ENCODE peak calls at places on chromosomes 7 and 10, in five cellular contexts. H, Y, Z, T and D are unnamed samples.

GRCh38 chr10:131429942-131430341 is 118.4 kb upstream of the TCERG1L start:
- DNase-seq in H (no peak), Y (no peak), Z (no peak), T (peak), D (no peak)

GRCh38 chr10:105644978-105645377 is 1003.9 kb downstream of the SORCS3 start:
- DNase-seq in H (no peak), Y (no peak), Z (no peak), T (no peak), D (no peak)

GRCh38 chr7:132272763-132273371 is 303.4 kb downstream of the PLXNA4 start:
- DNase-seq in H (no peak), Y (no peak), Z (no peak), T (no peak), D (no peak)

GRCh38 chr7:126727930-126728331 is 524.8 kb downstream of the GRM8 start:
- DNase-seq in H (no peak), Y (no peak), Z (peak), T (no peak), D (peak)

GRCh38 chr10:44383749-44384600 is 922 bp downstream of the CXCL12 start:
- DNase-seq in H (peak), Y (peak), Z (no peak), T (peak), D (no peak)

GRCh38 chr10:116743266-116744064 is 1.1 kb upstream of the HSPA12A start:
- DNase-seq in H (no peak), Y (no peak), Z (no peak), T (peak), D (peak)

GRCh38 chr7:66283003-66283920 is 78.1 kb downstream of the TPST1 start:
- DNase-seq in H (no peak), Y (no peak), Z (peak), T (no peak), D (peak)

GRCh38 chr10:57657164-57657765 is 610.4 kb downstream of the IPMK start:
- DNase-seq in H (peak), Y (peak), Z (peak), T (no peak), D (peak)

GRCh38 chr10:83301732-83302131 is 837.6 kb upstream of the GHITM start:
- DNase-seq in H (no peak), Y (no peak), Z (no peak), T (no peak), D (no peak)

GRCh38 chr10:77160679-77161078 is 476.9 kb downstream of the KCNMA1 start:
- DNase-seq in H (no peak), Y (no peak), Z (peak), T (no peak), D (peak)

GRCh38 chr7:155000795-155001194 is 2.1 kb downstream of the PAXIP1 start:
- DNase-seq in H (peak), Y (no peak), Z (no peak), T (no peak), D (no peak)

GRCh38 chr10:114905450-114905849 is 32.5 kb upstream of the TRUB1 start:
- DNase-seq in H (no peak), Y (no peak), Z (no peak), T (no peak), D (no peak)

GRCh38 chr7:43648725-43649406 is 66.0 kb downstream of the STK17A start:
- DNase-seq in H (no peak), Y (no peak), Z (peak), T (no peak), D (no peak)

GRCh38 chr7:31744294-31744874 is 57.4 kb downstream of the PPP1R17 start:
- DNase-seq in H (peak), Y (peak), Z (peak), T (peak), D (peak)

GRCh38 chr10:48309711-48310226 is 3.3 kb downstream of the MAPK8 start:
- DNase-seq in H (no peak), Y (no peak), Z (peak), T (no peak), D (peak)

GRCh38 chr7:106165328-106165727 is 53.2 kb upstream of the SYPL1 start:
- DNase-seq in H (no peak), Y (no peak), Z (no peak), T (no peak), D (no peak)

GRCh38 chr10:93947055-93947454 is 46.7 kb upstream of the PLCE1 start:
- DNase-seq in H (no peak), Y (peak), Z (no peak), T (no peak), D (peak)

GRCh38 chr7:1889556-1890181 is 219.6 kb downstream of the ELFN1 start:
- DNase-seq in H (no peak), Y (no peak), Z (no peak), T (no peak), D (peak)

GRCh38 chr7:48084727-48085432 is 4.2 kb upstream of the UPP1 start:
- DNase-seq in H (peak), Y (peak), Z (peak), T (peak), D (peak)

GRCh38 chr7:107187774-107188173 is 19.0 kb downstream of the HBP1 start:
- DNase-seq in H (no peak), Y (no peak), Z (no peak), T (no peak), D (no peak)

DNA sequence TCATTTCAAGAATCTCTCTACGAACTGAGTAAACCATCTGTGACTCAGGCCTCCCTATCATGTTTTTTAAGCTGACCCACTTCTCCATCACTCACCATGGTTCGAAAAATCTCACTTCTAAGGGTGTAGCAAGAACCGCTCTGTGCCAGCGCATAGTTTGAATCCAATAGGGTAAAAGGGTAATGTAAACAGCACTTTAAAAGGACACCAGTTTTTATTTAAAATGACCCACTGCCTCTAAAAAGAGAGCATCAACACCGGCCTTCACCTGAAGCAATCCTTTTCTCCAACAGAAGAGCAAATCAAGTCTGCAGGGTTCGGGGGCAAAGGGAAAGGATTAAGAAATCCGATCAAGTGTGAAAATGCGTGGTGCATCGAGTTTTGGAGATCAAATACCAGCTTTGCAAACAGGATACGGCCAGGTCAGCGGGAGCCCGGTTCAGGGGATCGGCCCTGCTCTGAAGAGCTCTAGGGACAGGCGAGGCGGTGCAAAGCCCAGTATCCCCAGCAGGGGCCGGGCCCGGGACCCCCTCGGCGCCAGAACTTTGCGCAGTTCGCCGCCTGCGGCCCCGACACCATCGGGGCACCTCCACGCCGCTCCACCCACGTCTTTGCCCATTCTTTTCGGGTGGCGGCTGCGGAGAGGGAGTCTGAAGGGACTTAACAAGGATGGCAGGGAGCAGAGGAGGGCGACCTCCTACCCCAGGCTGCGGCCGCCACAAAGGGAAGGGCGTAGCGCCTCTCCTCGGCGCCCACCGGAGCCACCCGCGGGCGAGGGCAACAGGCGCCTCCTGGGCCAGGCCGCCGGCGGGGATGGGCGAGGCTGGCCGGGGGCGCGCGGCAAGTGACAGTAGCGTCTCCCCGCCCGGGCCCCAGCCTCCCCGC is 840 bp downstream of the NMT2 start:
- DNase-seq in H (peak), Y (peak), Z (peak), T (peak), D (peak)
- TF ChIP-seq POLR2A in H (no peak), Y (no peak), Z (no peak), T (no peak), D (no peak)

GRCh38 chr7:73770002-73770859 is at the start of gene CLDN3:
- DNase-seq in H (peak), Y (no peak), Z (no peak), T (no peak), D (no peak)

GRCh38 chr7:73768661-73769480 is 1.2 kb downstream of the CLDN3 start:
- DNase-seq in H (no peak), Y (no peak), Z (no peak), T (no peak), D (no peak)

GRCh38 chr7:73770860-73771665 is 993 bp upstream of the CLDN3 start:
- DNase-seq in H (no peak), Y (no peak), Z (no peak), T (no peak), D (no peak)

GRCh38 chr7:73766556-73767229 is 3.4 kb downstream of the CLDN3 start:
- DNase-seq in H (no peak), Y (no peak), Z (no peak), T (no peak), D (no peak)

DNA sequence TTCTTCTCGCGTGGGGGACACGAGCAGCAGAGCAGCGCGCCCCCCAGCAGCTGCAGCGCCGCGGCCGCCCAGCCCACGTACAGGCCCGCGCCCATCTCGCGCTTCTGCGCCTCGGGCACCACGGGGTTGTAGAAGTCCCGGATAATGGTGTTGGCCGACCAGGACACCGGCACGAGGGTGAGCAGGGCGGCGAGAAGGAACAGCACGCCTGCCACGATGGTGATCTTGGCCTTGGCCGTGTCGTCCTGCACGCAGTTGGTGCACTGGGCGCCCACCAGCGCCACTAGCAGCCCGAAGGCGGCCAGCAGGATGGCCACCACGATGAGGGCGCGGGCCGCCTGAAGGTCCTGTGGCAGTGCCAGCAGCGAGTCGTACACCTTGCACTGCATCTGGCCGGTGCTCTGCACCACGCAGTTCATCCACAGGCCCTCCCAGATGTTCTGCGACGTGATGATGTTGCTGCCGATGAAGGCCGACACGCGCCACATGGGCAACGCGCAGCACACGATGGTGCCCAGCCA is 529 bp downstream of the CLDN3 start:
- DNase-seq in H (peak), Y (no peak), Z (no peak), T (no peak), D (no peak)
- TF ChIP-seq POLR2A in H (no peak), Y (no peak), Z (no peak), T (no peak), D (no peak)

GRCh38 chr10:97401455-97401919 is 347 bp upstream of the RRP12 start:
- DNase-seq in H (no peak), Y (no peak), Z (no peak), T (no peak), D (no peak)

GRCh38 chr10:97396056-97396455 is 5.1 kb downstream of the RRP12 start:
- DNase-seq in H (no peak), Y (no peak), Z (no peak), T (no peak), D (no peak)

GRCh38 chr10:97404044-97404443 is 2.9 kb upstream of the RRP12 start:
- DNase-seq in H (no peak), Y (no peak), Z (no peak), T (no peak), D (no peak)

GRCh38 chr10:97400665-97401454 is at the start of gene RRP12:
- DNase-seq in H (peak), Y (peak), Z (peak), T (peak), D (peak)

DNA sequence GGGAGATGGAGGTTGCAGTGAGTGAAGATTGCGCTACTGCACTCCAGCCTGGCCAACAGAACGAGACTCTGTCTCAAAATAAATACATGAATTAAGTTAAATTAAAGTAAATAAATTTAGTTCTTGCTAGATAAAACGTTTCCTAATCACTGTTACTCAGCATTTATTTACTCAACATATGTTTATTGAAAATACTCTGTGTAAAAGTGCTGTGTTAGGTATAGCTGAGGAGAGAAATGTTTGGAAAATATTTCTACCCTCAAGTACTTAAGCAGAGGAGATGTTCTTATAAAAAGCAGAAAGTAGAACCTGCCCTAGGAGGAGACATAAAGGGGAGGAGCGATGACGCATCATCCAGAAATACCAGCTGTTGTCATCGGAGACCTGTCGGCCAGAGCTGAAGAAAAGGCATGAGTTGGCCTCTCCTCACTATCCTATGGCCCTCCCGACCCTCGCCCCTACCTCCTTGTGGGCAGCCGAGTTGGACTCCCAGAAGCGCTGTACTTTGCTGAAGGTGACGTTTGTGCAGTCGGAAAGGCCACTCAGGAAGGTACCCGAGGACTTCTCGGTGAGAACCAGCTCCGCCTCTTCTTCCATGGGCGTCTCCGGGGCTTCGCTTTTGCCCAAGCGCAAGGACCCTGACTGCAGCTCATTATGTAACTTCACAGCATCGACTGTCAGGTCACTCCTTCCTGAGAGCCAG is 1.1 kb downstream of the RRP12 start:
- DNase-seq in H (peak), Y (peak), Z (peak), T (no peak), D (peak)
- TF ChIP-seq POLR2A in H (peak), Y (no peak), Z (no peak), T (no peak), D (no peak)

DNA sequence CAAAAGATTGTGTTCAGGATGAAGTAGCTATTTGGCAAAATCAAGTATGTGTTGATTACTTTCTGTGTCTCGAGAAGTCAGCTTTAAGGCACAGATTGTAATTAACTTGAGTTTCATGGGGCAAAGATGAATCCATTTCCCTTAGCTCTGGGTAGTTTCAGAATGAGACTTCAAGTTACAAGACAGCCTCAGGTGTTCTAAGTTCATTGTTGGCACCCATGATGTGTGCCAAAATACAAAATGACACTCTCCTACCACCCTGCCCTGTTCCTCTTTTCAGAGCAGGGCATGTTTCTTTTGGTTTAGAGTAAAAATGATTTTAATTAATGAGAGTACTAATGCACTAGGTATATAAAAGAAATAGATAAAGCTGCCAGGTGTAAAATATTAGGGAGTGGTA is 797.6 kb upstream of the POT1 start:
- DNase-seq in H (no peak), Y (no peak), Z (no peak), T (no peak), D (no peak)
- TF ChIP-seq POLR2A in H (no peak), Y (no peak), Z (no peak), T (no peak), D (no peak)

GRCh38 chr7:151078233-151079040 is 2.2 kb downstream of the FASTK start:
- DNase-seq in H (no peak), Y (peak), Z (no peak), T (peak), D (no peak)
- TF ChIP-seq POLR2A in H (no peak), Y (no peak), Z (no peak), T (no peak), D (peak)

DNA sequence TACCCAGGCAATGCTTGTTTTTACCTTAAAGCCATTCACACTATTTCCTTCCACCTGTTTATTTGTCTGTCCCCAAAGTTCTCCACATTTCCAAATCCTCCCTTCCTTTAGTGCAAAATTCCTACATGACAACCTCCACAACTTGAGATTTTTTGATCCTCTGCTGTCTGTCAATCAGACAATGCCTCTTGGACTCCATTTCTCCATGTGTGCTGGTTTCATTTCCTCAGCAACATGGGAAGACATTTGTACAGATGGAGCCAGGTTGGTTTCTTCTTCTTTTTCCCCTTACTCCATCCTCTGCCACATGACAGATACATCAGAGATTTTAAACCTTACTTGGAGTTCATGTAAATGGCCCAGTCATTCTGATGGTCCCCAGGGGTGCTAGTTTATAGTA is 19.1 kb upstream of the GIMAP2 start:
- DNase-seq in H (no peak), Y (no peak), Z (no peak), T (no peak), D (no peak)
- TF ChIP-seq POLR2A in H (no peak), Y (no peak), Z (no peak), T (no peak), D (no peak)

DNA sequence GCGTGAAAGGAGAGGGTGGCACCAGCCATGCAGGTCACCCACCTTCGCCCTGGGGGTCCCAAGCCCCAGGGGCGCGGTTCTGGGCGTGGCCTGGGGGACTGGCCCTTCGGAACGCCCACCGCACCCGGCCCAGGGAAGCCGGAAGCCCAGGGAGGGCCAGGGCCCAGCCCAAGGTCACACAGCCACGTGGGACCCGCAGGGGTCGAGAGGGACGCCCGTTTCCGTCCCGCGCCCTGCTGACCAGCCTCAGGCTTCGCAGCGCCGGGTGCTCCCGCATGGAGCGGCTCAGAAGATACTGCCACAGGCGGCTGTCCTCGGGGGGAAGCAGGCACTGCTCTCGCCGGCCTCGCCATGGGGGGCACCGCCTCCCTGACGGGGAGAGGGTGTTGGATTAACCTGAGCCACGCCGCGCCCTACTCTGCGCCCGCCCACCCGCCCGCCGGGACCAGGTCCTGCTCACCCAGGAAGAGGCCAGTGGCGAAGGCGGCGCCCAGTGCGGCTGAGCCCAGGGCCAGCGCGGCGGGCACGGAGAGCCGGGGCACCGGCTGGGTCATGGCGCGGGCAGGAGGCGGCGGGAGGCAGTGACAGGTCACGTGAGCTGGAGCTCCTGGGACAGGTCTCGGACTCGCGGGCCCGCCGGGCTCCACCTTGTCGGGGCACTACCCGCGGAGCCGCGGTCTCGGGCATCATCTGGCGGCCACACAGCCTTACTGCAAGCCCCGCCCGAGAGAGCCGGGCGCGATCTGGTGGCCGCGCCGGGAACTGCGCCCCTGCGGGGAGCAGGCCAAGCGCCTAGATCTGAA is at the start of gene COMTD1:
- DNase-seq in H (peak), Y (peak), Z (peak), T (peak), D (peak)
- TF ChIP-seq POLR2A in H (peak), Y (peak), Z (no peak), T (no peak), D (peak)

GRCh38 chr7:151871904-151872303 is 5.0 kb downstream of the PRKAG2 start:
- DNase-seq in H (no peak), Y (no peak), Z (no peak), T (no peak), D (peak)
- TF ChIP-seq POLR2A in H (no peak), Y (no peak), Z (no peak), T (no peak), D (no peak)

GRCh38 chr7:55104123-55104522 is 85.3 kb downstream of the EGFR start:
- DNase-seq in H (no peak), Y (no peak), Z (no peak), T (no peak), D (no peak)
- TF ChIP-seq POLR2A in H (no peak), Y (no peak), Z (no peak), T (no peak), D (peak)